ENCODE peak calls at places on chromosomes 16 and 17, in nine cellular contexts. A is ascending aorta; G is heart left ventricle; O is brain microvascular endothelial cell; P is Panc1; H is cardiac muscle cell; Y is tibial nerve; C is AG04450; Z is CD4-positive, alpha-beta memory T cell. W is an unnamed sample.

GRCh38 chr17:42120161-42121065 is 754 bp downstream of the KAT2A start:
- DNase-seq in H (peak), O (no peak), A (no peak), Y (no peak), P (no peak), G (peak), C (no peak), Z (no peak), W (no peak)

GRCh38 chr16:65392831-65393565 is 271.1 kb upstream of the CDH11 start:
- DNase-seq in G (no peak), H (no peak), P (no peak), C (no peak), O (no peak), A (no peak), Z (no peak), Y (no peak), W (no peak)

GRCh38 chr17:33949100-33949499 is 306.0 kb upstream of the CCL2 start:
- DNase-seq in O (no peak), H (peak), Z (no peak), Y (no peak), C (no peak), G (no peak), P (no peak), A (no peak), W (no peak)

GRCh38 chr16:3954411-3954921 is 74.0 kb upstream of the CREBBP start:
- DNase-seq in P (no peak), G (no peak), A (peak), C (no peak), Y (peak), O (no peak), H (no peak), Z (no peak), W (no peak)

GRCh38 chr16:67860589-67861398 is 12.1 kb upstream of the EDC4 start:
- DNase-seq in Y (no peak), C (no peak), G (no peak), O (peak), H (no peak), Z (no peak), A (no peak), P (no peak), W (no peak)

GRCh38 chr17:14699569-14700190 is 398.8 kb downstream of the HS3ST3B1 start:
- DNase-seq in Z (no peak), A (no peak), P (no peak), C (no peak), H (no peak), O (no peak), G (no peak), Y (no peak), W (no peak)

GRCh38 chr17:74442670-74443515 is 11.0 kb downstream of the GPRC5C start:
- DNase-seq in P (no peak), G (peak), Z (no peak), C (no peak), O (no peak), H (peak), A (peak), Y (peak), W (peak)

GRCh38 chr17:81438024-81438664 is 42.9 kb downstream of the BAHCC1 start:
- DNase-seq in C (no peak), A (no peak), Y (no peak), P (no peak), H (no peak), O (no peak), G (no peak), Z (no peak), W (no peak)

GRCh38 chr16:78844682-78845081 is 745.2 kb downstream of the WWOX start:
- DNase-seq in A (no peak), O (no peak), Y (no peak), C (no peak), H (peak), Z (no peak), G (no peak), P (no peak), W (no peak)

GRCh38 chr17:14780116-14780515 is 479.2 kb downstream of the HS3ST3B1 start:
- DNase-seq in A (no peak), G (no peak), O (no peak), P (no peak), Y (no peak), C (no peak), Z (no peak), H (no peak), W (no peak)

GRCh38 chr17:559699-560378 is 154.8 kb downstream of the VPS53 start:
- DNase-seq in Z (no peak), H (no peak), A (peak), C (peak), P (peak), G (no peak), O (peak), Y (peak), W (no peak)

GRCh38 chr17:1484586-1485310 is 7.7 kb downstream of the MYO1C start:
- DNase-seq in C (no peak), G (no peak), Y (no peak), Z (peak), O (no peak), P (no peak), A (peak), H (peak), W (no peak)

GRCh38 chr16:20851601-20852000 is 45.3 kb downstream of the REXO5 start:
- DNase-seq in Y (peak), G (peak), A (peak), Z (no peak), O (peak), H (peak), C (peak), P (no peak), W (peak)

GRCh38 chr16:13902677-13903076 is 17.3 kb upstream of the ERCC4 start:
- DNase-seq in Z (no peak), C (no peak), Y (no peak), G (no peak), P (no peak), H (no peak), O (no peak), A (no peak), W (no peak)

GRCh38 chr16:65737831-65738230 is 616.0 kb upstream of the CDH11 start:
- DNase-seq in Z (no peak), Y (no peak), P (no peak), C (no peak), G (no peak), A (no peak), H (peak), O (no peak), W (no peak)

GRCh38 chr17:75897076-75898019 is 597 bp upstream of the TRIM65 start:
- DNase-seq in C (no peak), H (no peak), O (no peak), Y (peak), P (no peak), Z (no peak), A (no peak), G (no peak), W (no peak)

GRCh38 chr16:77219437-77219836 is 20.2 kb downstream of the SYCE1L start:
- DNase-seq in Y (no peak), Z (no peak), O (no peak), G (no peak), A (no peak), H (no peak), P (no peak), C (no peak), W (no peak)

GRCh38 chr16:30350134-30350871 is 4.8 kb downstream of the CD2BP2 start:
- DNase-seq in O (no peak), A (no peak), Y (no peak), H (no peak), C (no peak), Z (no peak), G (no peak), P (no peak), W (no peak)

GRCh38 chr17:11986939-11987329 is 10.3 kb downstream of the ZNF18 start:
- DNase-seq in C (peak), O (peak), G (no peak), Y (no peak), A (no peak), H (peak), P (peak), Z (no peak), W (no peak)

GRCh38 chr17:55149485-55149884 is 115.3 kb upstream of the HLF start:
- DNase-seq in Y (no peak), Z (no peak), O (no peak), G (no peak), C (no peak), H (no peak), P (no peak), A (no peak), W (no peak)

GRCh38 chr16:2786061-2786825 is 1.1 kb downstream of the PRSS33 start:
- DNase-seq in Y (no peak), O (no peak), C (no peak), P (no peak), Z (no peak), H (no peak), G (no peak), A (peak), W (no peak)

GRCh38 chr17:74045608-74046007 is 157.9 kb upstream of the RPL38 start:
- DNase-seq in H (no peak), C (no peak), G (no peak), Y (no peak), O (no peak), Z (no peak), A (no peak), P (no peak), W (no peak)

GRCh38 chr16:1466968-1467521 is 7.8 kb downstream of the CLCN7 start:
- DNase-seq in G (peak), A (no peak), C (no peak), O (no peak), P (no peak), H (no peak), Z (no peak), Y (no peak), W (no peak)

GRCh38 chr17:71392715-71393567 is 727.9 kb upstream of the SOX9 start:
- DNase-seq in O (no peak), Y (no peak), P (no peak), H (no peak), G (no peak), Z (no peak), A (no peak), C (no peak), W (no peak)

GRCh38 chr16:11359370-11359769 is 14.1 kb downstream of the RMI2 start:
- DNase-seq in P (no peak), H (no peak), A (no peak), G (no peak), C (peak), Y (no peak), O (peak), Z (no peak), W (no peak)

GRCh38 chr17:3796110-3796821 is 4.7 kb downstream of the ITGAE start:
- DNase-seq in P (no peak), Z (peak), H (no peak), C (no peak), A (no peak), G (no peak), Y (no peak), O (no peak), W (no peak)

GRCh38 chr17:16491703-16492612 is at the start of gene LRRC75A:
- DNase-seq in Y (no peak), P (no peak), G (peak), H (peak), O (no peak), Z (peak), A (no peak), C (no peak), W (no peak)

GRCh38 chr17:62713096-62713870 is 85.8 kb downstream of the MRC2 start:
- DNase-seq in C (no peak), Y (no peak), G (no peak), A (no peak), P (no peak), Z (no peak), O (no peak), H (no peak), W (no peak)

GRCh38 chr17:6474906-6475305 is 30.7 kb downstream of the PIMREG start:
- DNase-seq in Y (no peak), P (no peak), Z (no peak), A (no peak), H (no peak), O (no peak), G (no peak), C (no peak), W (no peak)

GRCh38 chr16:48623304-48624016 is 13.5 kb upstream of the N4BP1 start:
- DNase-seq in P (peak), Y (peak), G (peak), C (peak), O (peak), Z (peak), A (peak), H (peak), W (peak)

GRCh38 chr17:43690624-43691316 is 29.0 kb upstream of the MEOX1 start:
- DNase-seq in O (no peak), G (no peak), Y (no peak), H (no peak), C (no peak), Z (no peak), A (no peak), P (no peak), W (no peak)

GRCh38 chr17:76466775-76467130 is 650 bp upstream of the AANAT start:
- DNase-seq in G (peak), O (no peak), P (no peak), C (no peak), A (no peak), Y (no peak), H (no peak), Z (no peak), W (no peak)

GRCh38 chr17:36827056-36827455 is 110.2 kb upstream of the LHX1 start:
- DNase-seq in Z (no peak), A (no peak), P (no peak), O (no peak), Y (no peak), H (no peak), C (no peak), G (no peak), W (no peak)
- H3K27ac ChIP-seq in Z (no peak), A (no peak), P (no peak), O (no peak), Y (no peak), H (no peak), C (no peak), G (no peak), W (no peak)

GRCh38 chr16:86579268-86580062 is 1.1 kb downstream of the FOXL1 start:
- DNase-seq in P (no peak), O (no peak), C (no peak), A (no peak), Y (no peak), G (peak), H (no peak), Z (no peak), W (no peak)

GRCh38 chr16:86578499-86579267 is at the start of gene FOXL1:
- DNase-seq in Z (no peak), Y (no peak), P (no peak), H (no peak), O (peak), G (peak), C (peak), A (no peak), W (no peak)

GRCh38 chr16:86580063-86580797 is 1.9 kb downstream of the FOXL1 start:
- DNase-seq in C (no peak), G (no peak), O (no peak), Z (no peak), H (no peak), Y (no peak), P (no peak), A (no peak), W (no peak)

GRCh38 chr16:86581458-86581857 is 3.1 kb downstream of the FOXL1 start:
- DNase-seq in Z (no peak), P (no peak), H (no peak), O (no peak), Y (no peak), A (no peak), G (no peak), C (no peak), W (no peak)

DNA sequence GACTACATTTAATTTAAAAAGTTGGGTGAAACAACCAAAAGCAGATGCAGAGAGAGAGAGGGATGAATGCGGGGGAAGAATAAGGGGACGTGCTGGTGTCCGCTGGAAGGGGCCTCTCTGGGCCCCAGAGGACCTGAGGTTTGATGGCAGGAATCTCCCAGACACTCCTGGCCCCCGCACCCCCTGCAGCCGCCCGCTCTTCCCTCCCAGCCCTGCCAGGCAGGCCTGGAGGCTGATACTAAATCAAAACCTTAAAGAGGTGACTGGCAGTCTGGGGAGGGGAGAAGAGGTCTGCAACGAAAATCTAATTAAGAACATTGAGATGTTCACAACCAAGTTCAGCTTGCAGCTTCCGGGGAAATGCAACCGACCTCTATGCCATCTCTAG is 2.4 kb downstream of the FOXL1 start:
- DNase-seq in A (no peak), Z (no peak), C (no peak), Y (no peak), P (no peak), G (no peak), H (no peak), O (no peak), W (no peak)
- H3K4me3 ChIP-seq in A (peak), Z (no peak), C (peak), Y (peak), P (peak), G (no peak), H (no peak), O (peak), W (no peak)

GRCh38 chr17:7479389-7480192 is at the start of gene ZBTB4:
- DNase-seq in H (peak), O (no peak), C (no peak), A (peak), Z (peak), Y (no peak), P (no peak), G (peak), W (peak)

GRCh38 chr17:7476951-7477350 is 2.5 kb downstream of the ZBTB4 start:
- DNase-seq in Z (no peak), Y (no peak), O (no peak), A (no peak), C (no peak), H (no peak), G (no peak), P (no peak), W (no peak)

GRCh38 chr17:7479139-7479388 is 367 bp downstream of the ZBTB4 start:
- DNase-seq in C (no peak), Z (no peak), Y (no peak), H (no peak), A (no peak), P (no peak), G (no peak), O (no peak), W (no peak)

GRCh38 chr17:7477392-7478275 is 1.8 kb downstream of the ZBTB4 start:
- DNase-seq in A (no peak), O (peak), C (peak), H (peak), Z (no peak), P (no peak), G (peak), Y (no peak), W (peak)

DNA sequence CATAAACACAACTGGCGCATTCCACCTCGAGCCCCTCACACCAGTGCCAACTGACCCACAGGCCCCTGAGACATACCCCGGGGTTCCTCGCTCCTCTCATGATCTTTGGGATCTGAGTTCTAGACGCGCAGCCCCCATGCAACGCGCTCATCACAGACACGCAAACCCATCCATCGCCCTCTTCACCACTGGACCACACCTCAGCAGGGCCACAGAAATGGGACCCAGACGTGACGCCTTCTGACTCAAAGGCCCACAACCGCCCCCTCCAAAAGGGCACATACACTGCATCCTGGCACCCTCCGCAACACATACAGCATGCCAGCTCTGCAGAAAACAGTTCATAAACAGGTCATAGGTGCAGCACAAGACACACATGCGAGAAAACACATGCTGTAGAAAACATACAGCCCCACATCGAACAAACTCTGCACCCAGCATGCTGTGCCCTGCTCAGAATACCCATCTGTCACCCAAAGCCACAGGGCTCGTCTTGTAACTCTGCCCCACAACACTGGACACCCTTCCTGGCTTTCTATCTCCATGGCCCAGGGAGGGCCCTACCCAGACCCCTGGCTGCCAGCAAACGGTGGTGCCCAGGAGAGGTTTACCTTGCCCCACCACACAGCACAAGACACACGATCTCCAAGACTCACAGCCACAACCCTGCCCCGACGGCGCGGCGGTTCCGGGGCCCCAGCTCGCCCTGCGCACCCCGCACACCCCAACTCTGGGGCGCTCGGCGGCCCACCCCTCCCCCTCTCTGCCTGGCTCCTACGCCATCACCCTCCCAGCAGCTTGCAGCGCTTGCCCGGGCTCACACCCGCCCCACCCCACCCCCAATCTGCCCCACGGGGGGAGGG is 924 bp downstream of the ZBTB4 start:
- DNase-seq in G (peak), H (peak), C (no peak), Y (peak), O (no peak), Z (peak), A (peak), P (no peak), W (peak)
- H3K27ac ChIP-seq in G (peak), H (peak), C (peak), Y (peak), O (peak), Z (peak), A (peak), P (peak), W (peak)

DNA sequence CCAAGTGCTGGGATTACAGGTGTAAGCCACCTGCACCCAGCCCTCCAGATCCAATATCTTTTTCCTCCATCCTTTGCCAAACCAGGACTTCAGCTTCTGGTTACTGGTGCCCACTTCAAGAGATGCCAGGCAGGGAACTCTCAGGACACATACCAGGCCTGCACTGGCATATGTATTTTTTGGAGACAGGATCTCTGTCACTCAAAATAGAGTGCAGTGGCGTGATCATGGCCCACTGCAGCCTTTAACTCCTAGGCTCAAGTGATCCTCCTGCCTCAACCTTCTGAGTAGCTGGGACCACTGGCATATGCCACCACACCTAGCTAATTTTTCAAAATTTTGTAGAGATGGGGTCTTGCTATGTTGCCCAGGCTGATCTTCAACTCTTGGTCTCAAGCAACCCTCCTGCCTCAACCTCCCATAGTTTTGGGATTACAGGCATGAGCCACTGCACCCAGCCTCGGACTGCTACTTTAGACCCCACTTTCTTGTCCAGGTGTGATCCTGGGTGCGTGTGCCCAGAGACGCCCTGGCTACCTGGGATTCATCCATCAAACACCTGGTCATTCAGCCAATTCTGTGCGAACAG is 55.8 kb downstream of the BMERB1 start:
- DNase-seq in P (no peak), A (no peak), C (no peak), Z (no peak), H (no peak), O (no peak), G (no peak), Y (no peak), W (no peak)
- H3K4me3 ChIP-seq in P (no peak), A (peak), C (no peak), Z (no peak), H (no peak), O (no peak), G (no peak), Y (no peak), W (no peak)

GRCh38 chr16:60755907-60756306 is 1280.3 kb downstream of the CDH8 start:
- DNase-seq in Z (no peak), C (no peak), O (no peak), A (no peak), Y (no peak), H (peak), G (no peak), P (no peak), W (no peak)
- H3K27ac ChIP-seq in Z (no peak), C (no peak), O (no peak), A (no peak), Y (no peak), H (no peak), G (no peak), P (no peak), W (no peak)

GRCh38 chr17:46818319-46818928 is at the start of gene WNT3:
- DNase-seq in A (no peak), P (no peak), O (no peak), C (no peak), H (peak), Z (peak), G (peak), Y (no peak), W (no peak)
- H3K4me3 ChIP-seq in A (peak), P (no peak), O (peak), C (no peak), H (peak), Z (peak), G (peak), Y (peak), W (peak)

DNA sequence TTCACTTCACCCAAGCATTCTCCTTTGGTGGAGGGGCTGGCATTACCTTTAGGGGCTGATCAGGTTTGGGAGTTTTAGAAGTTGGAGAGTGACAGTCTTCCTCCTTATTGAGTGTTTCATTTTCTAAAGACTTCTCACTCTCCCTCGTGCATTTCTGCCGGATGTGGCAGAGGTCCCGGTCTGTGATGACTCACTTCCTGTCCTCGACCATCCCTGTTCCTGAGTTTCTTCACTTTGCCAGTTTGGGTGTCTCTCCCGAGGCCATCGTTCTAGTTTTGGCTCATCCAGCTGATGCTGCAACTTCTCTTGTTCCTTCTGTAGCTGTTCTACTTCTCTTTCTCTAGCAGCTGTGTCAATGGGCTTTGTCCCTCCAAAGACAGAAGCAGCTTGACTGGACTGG is 104.3 kb downstream of the PHKB start:
- DNase-seq in G (peak), A (peak), P (no peak), C (no peak), Z (no peak), H (no peak), O (peak), Y (peak), W (no peak)
- H3K27ac ChIP-seq in G (no peak), A (no peak), P (no peak), C (no peak), Z (peak), H (no peak), O (no peak), Y (no peak), W (no peak)